ENCODE peak calls at places on chromosome 15, in seven cellular contexts. U, O, A, Q, L, H and T are unnamed samples.

GRCh38 chr15:73786518-73786917 is 33.4 kb upstream of the INSYN1 start:
- DNase-seq in U (no peak), O (peak; percentile 46), A (no peak), Q (no peak), L (peak; percentile 88), H (no peak), T (peak; percentile 80)

GRCh38 chr15:79887517-79887916 is 9.3 kb downstream of the MTHFS start:
- DNase-seq in U (no peak), O (peak; percentile 13), A (no peak), Q (no peak), L (no peak), H (no peak), T (no peak)

GRCh38 chr15:88144921-88145320 is 111.6 kb downstream of the NTRK3 start:
- DNase-seq in U (no peak), O (peak; percentile 34), A (no peak), Q (no peak), L (no peak), H (no peak), T (no peak)

GRCh38 chr15:100766225-100767001 is 113.2 kb upstream of the ALDH1A3 start:
- DNase-seq in U (no peak), O (no peak), A (no peak), Q (no peak), L (peak; percentile 60), H (no peak), T (peak; percentile 8)

GRCh38 chr15:32030795-32031194 is 480 bp downstream of the CHRNA7 start:
- DNase-seq in U (no peak), O (peak; percentile 32), A (no peak), Q (no peak), L (no peak), H (peak; percentile 9), T (peak; percentile 23)

GRCh38 chr15:39488498-39488897 is 92.4 kb upstream of the THBS1 start:
- DNase-seq in U (no peak), O (no peak), A (no peak), Q (no peak), L (no peak), H (no peak), T (no peak)

GRCh38 chr15:45183001-45183400 is 4.8 kb downstream of the SHF start:
- DNase-seq in U (no peak), O (no peak), A (no peak), Q (no peak), L (peak; percentile 63), H (no peak), T (no peak)

GRCh38 chr15:80777137-80777536 is 2.0 kb upstream of the CEMIP start:
- DNase-seq in U (peak; percentile 22), O (peak; percentile 73), A (peak; percentile 83), Q (no peak), L (no peak), H (no peak), T (no peak)

GRCh38 chr15:25230442-25230841 is 208.4 kb downstream of the UBE3A start:
- DNase-seq in U (no peak), O (no peak), A (no peak), Q (no peak), L (no peak), H (no peak), T (no peak)

GRCh38 chr15:29382862-29383261 is 113.2 kb upstream of the NSMCE3 start:
- DNase-seq in U (no peak), O (no peak), A (no peak), Q (no peak), L (no peak), H (no peak), T (no peak)

GRCh38 chr15:57153140-57153539 is 223.2 kb upstream of the CGNL1 start:
- DNase-seq in U (peak; percentile 79), O (peak; percentile 43), A (peak; percentile 72), Q (no peak), L (no peak), H (no peak), T (no peak)

GRCh38 chr15:40795019-40795418 is 11.9 kb upstream of the ZFYVE19 start:
- DNase-seq in U (no peak), O (no peak), A (no peak), Q (no peak), L (no peak), H (no peak), T (no peak)

GRCh38 chr15:62426387-62426956 is 261.4 kb upstream of the C2CD4B start:
- DNase-seq in U (no peak), O (peak; percentile 97), A (no peak), Q (no peak), L (no peak), H (no peak), T (no peak)

GRCh38 chr15:57333487-57333886 is 42.8 kb upstream of the CGNL1 start:
- DNase-seq in U (no peak), O (peak; percentile 76), A (no peak), Q (no peak), L (no peak), H (no peak), T (no peak)

GRCh38 chr15:101017935-101018849 is 99.0 kb downstream of the LRRK1 start:
- DNase-seq in U (no peak), O (no peak), A (peak; percentile 45), Q (no peak), L (no peak), H (no peak), T (no peak)

GRCh38 chr15:42918047-42918446 is 2.5 kb downstream of the TTBK2 start:
- DNase-seq in U (no peak), O (no peak), A (no peak), Q (no peak), L (no peak), H (no peak), T (no peak)

GRCh38 chr15:40251455-40252140 is 12.7 kb downstream of the PAK6 start:
- DNase-seq in U (no peak), O (no peak), A (no peak), Q (no peak), L (peak; percentile 30), H (no peak), T (no peak)

GRCh38 chr15:85485956-85486567 is 105.7 kb downstream of the AKAP13 start:
- DNase-seq in U (peak; percentile 29), O (peak; percentile 84), A (peak; percentile 83), Q (peak; percentile 59), L (peak; percentile 56), H (peak; percentile 73), T (peak; percentile 42)

GRCh38 chr15:44261007-44261706 is 27.4 kb upstream of the GOLM2 start:
- DNase-seq in U (no peak), O (no peak), A (no peak), Q (peak; percentile 10), L (peak; percentile 78), H (peak; percentile 9), T (peak; percentile 64)